ENCODE peak calls at places on chromosome 3, in five cellular contexts. One of them, this sample, is unnamed. For H3K36me3, the result is how much of the 10 kb centered on the place peaks cover.

GRCh38 chr3:19702416-19703078 is 231.5 kb downstream of the EFHB start:
- DNase-seq in Panc1: no peak
- DNase-seq in ascending aorta: no peak
- DNase-seq in uterus: no peak
- DNase-seq in psoas muscle: no peak
- DNase-seq in this sample: peak

GRCh38 chr3:151434151-151434890 is 26.5 kb downstream of the IGSF10 start:
- DNase-seq in psoas muscle: no peak
- DNase-seq in Panc1: peak
- DNase-seq in uterus: no peak
- DNase-seq in ascending aorta: no peak
- DNase-seq in this sample: no peak

GRCh38 chr3:40387001-40387894 is at the start of gene ENTPD3:
- DNase-seq in uterus: no peak
- DNase-seq in Panc1: no peak
- DNase-seq in psoas muscle: no peak
- DNase-seq in ascending aorta: no peak
- DNase-seq in this sample: peak

GRCh38 chr3:61371123-61371522 is 119.9 kb upstream of the FHIT start:
- DNase-seq in uterus: no peak
- DNase-seq in ascending aorta: no peak
- DNase-seq in Panc1: no peak
- DNase-seq in psoas muscle: no peak
- DNase-seq in this sample: no peak

GRCh38 chr3:33439421-33440327 is 531 bp downstream of the UBP1 start:
- DNase-seq in psoas muscle: no peak
- DNase-seq in ascending aorta: peak
- DNase-seq in uterus: peak
- DNase-seq in Panc1: no peak
- DNase-seq in this sample: peak

GRCh38 chr3:160676547-160677303 is at the start of gene ARL14:
- DNase-seq in Panc1: peak
- DNase-seq in ascending aorta: no peak
- DNase-seq in psoas muscle: no peak
- DNase-seq in uterus: no peak
- DNase-seq in this sample: no peak

GRCh38 chr3:36434682-36435426 is 54.5 kb downstream of the STAC start:
- DNase-seq in Panc1: no peak
- DNase-seq in ascending aorta: no peak
- DNase-seq in uterus: no peak
- DNase-seq in psoas muscle: no peak
- DNase-seq in this sample: no peak

GRCh38 chr3:53949541-53949940 is 57.9 kb upstream of the SELENOK start:
- DNase-seq in uterus: no peak
- DNase-seq in Panc1: no peak
- DNase-seq in psoas muscle: no peak
- DNase-seq in ascending aorta: no peak
- DNase-seq in this sample: no peak

GRCh38 chr3:65938147-65938546 is 100.6 kb downstream of the MAGI1 start:
- DNase-seq in Panc1: no peak
- DNase-seq in psoas muscle: no peak
- DNase-seq in uterus: no peak
- DNase-seq in ascending aorta: no peak
- DNase-seq in this sample: no peak
- H3K27ac ChIP-seq in Panc1: no peak
- H3K27ac ChIP-seq in psoas muscle: peak
- H3K27ac ChIP-seq in uterus: no peak
- H3K27ac ChIP-seq in ascending aorta: no peak
- H3K27ac ChIP-seq in this sample: peak

DNA sequence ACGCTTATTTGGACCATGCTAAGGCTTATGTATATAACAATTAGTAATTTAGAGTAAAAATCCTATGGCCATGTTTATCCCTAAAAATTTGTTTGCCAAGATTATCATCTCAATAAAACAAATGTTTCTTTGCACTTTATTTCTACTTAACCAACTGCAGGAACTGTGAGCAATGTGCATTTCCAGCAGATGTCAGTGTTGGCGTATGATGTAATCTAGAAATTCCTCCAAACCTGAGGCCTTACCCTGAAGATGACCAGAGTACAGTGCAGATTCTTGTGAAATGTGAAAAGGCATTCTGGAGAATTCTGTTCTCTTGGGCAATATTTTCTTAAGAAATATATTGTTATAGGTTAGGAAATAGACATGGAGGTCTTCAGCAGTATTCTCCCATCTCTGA is 205.9 kb downstream of the MBNL1 start:
- DNase-seq in Panc1: peak
- DNase-seq in uterus: peak
- DNase-seq in psoas muscle: no peak
- DNase-seq in ascending aorta: no peak
- DNase-seq in this sample: no peak
- TF ChIP-seq CTCF in Panc1: peak
- TF ChIP-seq CTCF in uterus: peak
- TF ChIP-seq CTCF in psoas muscle: peak
- TF ChIP-seq CTCF in ascending aorta: peak
- TF ChIP-seq CTCF in this sample: peak

GRCh38 chr3:184874709-184875644 is 63.0 kb downstream of the VPS8 start:
- DNase-seq in psoas muscle: no peak
- DNase-seq in Panc1: peak
- DNase-seq in ascending aorta: no peak
- DNase-seq in uterus: no peak
- DNase-seq in this sample: no peak
- H3K36me3 ChIP-seq in psoas muscle: under half
- H3K36me3 ChIP-seq in Panc1: under half
- H3K36me3 ChIP-seq in ascending aorta: under half
- H3K36me3 ChIP-seq in uterus: under half
- H3K36me3 ChIP-seq in this sample: half or more

GRCh38 chr3:186108941-186109865 is at the start of gene ETV5:
- DNase-seq in Panc1: peak
- DNase-seq in ascending aorta: peak
- DNase-seq in uterus: peak
- DNase-seq in psoas muscle: peak
- DNase-seq in this sample: peak
- H3K27ac ChIP-seq in Panc1: peak
- H3K27ac ChIP-seq in ascending aorta: peak
- H3K27ac ChIP-seq in uterus: peak
- H3K27ac ChIP-seq in psoas muscle: peak
- H3K27ac ChIP-seq in this sample: peak

This sample was measured in upper lobe of right lung.